ENCODE peak calls at places on chromosomes 16 and 17, in seven cellular contexts. Y is IMR-90, F is mesenchymal stem cell, T is neuronal stem cell, X is H1, K is H9, J is trophoblast cell. L is an unnamed sample.

GRCh38 chr17:69606142-69606800 is 191.8 kb downstream of the MAP2K6 start:
- DNase-seq in Y (no peak), F (no peak), T (no peak), X (no peak), K (no peak), J (no peak), L (no peak)

GRCh38 chr17:9402590-9403199 is 172.9 kb downstream of the STX8 start:
- DNase-seq in Y (peak), F (peak), T (no peak), X (peak), K (peak), J (peak), L (peak)

GRCh38 chr17:48816774-48817590 is at the start of gene TTLL6:
- DNase-seq in Y (peak), F (peak), T (peak), X (peak), K (peak), J (peak), L (peak)

GRCh38 chr17:35545150-35545549 is 7.7 kb upstream of the SLFN12L start:
- DNase-seq in Y (no peak), F (no peak), T (no peak), X (no peak), K (no peak), J (no peak), L (no peak)

GRCh38 chr16:8908779-8909468 is 26.8 kb downstream of the LITAFD start:
- DNase-seq in Y (no peak), F (peak), T (no peak), X (no peak), K (no peak), J (no peak), L (no peak)

GRCh38 chr16:85250609-85251223 is 138.4 kb upstream of the CIBAR2 start:
- DNase-seq in Y (no peak), F (no peak), T (no peak), X (no peak), K (no peak), J (no peak), L (no peak)

GRCh38 chr16:53054670-53055485 is at the start of gene CHD9:
- DNase-seq in Y (peak), F (peak), T (peak), X (no peak), K (peak), J (peak), L (peak)

GRCh38 chr17:10790491-10791401 is 13.2 kb downstream of the TMEM238L start:
- DNase-seq in Y (no peak), F (no peak), T (no peak), X (no peak), K (no peak), J (peak), L (peak)

GRCh38 chr16:17366299-17366961 is 104.3 kb downstream of the XYLT1 start:
- DNase-seq in Y (no peak), F (no peak), T (no peak), X (no peak), K (no peak), J (no peak), L (no peak)

GRCh38 chr16:76970087-76970744 is 220.8 kb upstream of the MON1B start:
- DNase-seq in Y (no peak), F (no peak), T (no peak), X (no peak), K (no peak), J (peak), L (peak)

GRCh38 chr17:75078097-75079022 is 9.4 kb upstream of the SLC16A5 start:
- DNase-seq in Y (peak), F (peak), T (no peak), X (no peak), K (peak), J (peak), L (no peak)

GRCh38 chr16:55328611-55329569 is 4.9 kb downstream of the IRX6 start:
- DNase-seq in Y (no peak), F (no peak), T (no peak), X (no peak), K (peak), J (no peak), L (peak)

GRCh38 chr16:19655242-19655777 is 62.7 kb downstream of the KNOP1 start:
- DNase-seq in Y (no peak), F (no peak), T (no peak), X (no peak), K (no peak), J (no peak), L (no peak)

GRCh38 chr17:43962479-43962878 is 8.7 kb upstream of the PYY start:
- DNase-seq in Y (no peak), F (no peak), T (no peak), X (no peak), K (no peak), J (no peak), L (no peak)

GRCh38 chr17:57911834-57912673 is 43.2 kb downstream of the CUEDC1 start:
- DNase-seq in Y (no peak), F (no peak), T (peak), X (no peak), K (peak), J (no peak), L (no peak)

GRCh38 chr16:4942481-4942880 is 5.5 kb upstream of the PPL start:
- DNase-seq in Y (no peak), F (no peak), T (no peak), X (no peak), K (no peak), J (no peak), L (no peak)

GRCh38 chr16:89105599-89106151 is 12.0 kb downstream of the ACSF3 start:
- DNase-seq in Y (no peak), F (no peak), T (no peak), X (no peak), K (no peak), J (no peak), L (no peak)
- H3K4me2 ChIP-seq in Y (no peak), F (no peak), T (no peak), X (no peak), K (no peak), J (no peak), L (no peak)

GRCh38 chr17:4159761-4160160 is 16.8 kb downstream of the CYB5D2 start:
- DNase-seq in Y (no peak), F (no peak), T (no peak), X (no peak), K (no peak), J (no peak), L (no peak)

GRCh38 chr17:4161560-4162221 is 18.7 kb downstream of the CYB5D2 start:
- DNase-seq in Y (no peak), F (no peak), T (no peak), X (no peak), K (no peak), J (peak), L (peak)

GRCh38 chr17:4160294-4160859 is 17.4 kb downstream of the CYB5D2 start:
- DNase-seq in Y (no peak), F (no peak), T (no peak), X (no peak), K (no peak), J (no peak), L (no peak)

GRCh38 chr17:4162366-4162765 is 19.4 kb downstream of the CYB5D2 start:
- DNase-seq in Y (no peak), F (peak), T (no peak), X (no peak), K (no peak), J (no peak), L (no peak)

DNA sequence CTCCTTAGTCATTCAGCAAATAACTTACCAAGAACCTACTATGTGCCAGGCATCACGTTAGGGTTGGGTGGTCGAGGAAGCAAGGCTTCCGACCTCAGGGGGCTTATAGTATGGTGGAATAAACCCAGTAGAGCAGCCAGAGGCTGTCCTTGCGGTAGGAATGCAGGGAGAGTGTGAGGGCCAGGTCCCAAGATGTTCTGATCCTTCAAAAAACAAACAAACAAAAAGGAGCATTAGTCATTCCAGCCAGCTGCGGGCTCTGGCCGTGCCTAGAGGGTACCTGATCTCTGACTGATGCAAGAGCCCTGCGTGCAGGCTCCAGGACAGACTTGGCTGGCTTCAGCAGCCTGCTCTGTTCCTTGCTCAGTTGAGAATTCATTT is 18.2 kb downstream of the CYB5D2 start:
- DNase-seq in Y (peak), F (peak), T (no peak), X (peak), K (peak), J (peak), L (peak)
- H3K18ac ChIP-seq in Y (peak), F (no peak), T (no peak), X (no peak), K (no peak), J (peak), L (no peak)

GRCh38 chr16:74700206-74701040 is at the start of gene MLKL:
- DNase-seq in Y (peak), F (peak), T (no peak), X (no peak), K (peak), J (peak), L (peak)

GRCh38 chr16:74695450-74696422 is 4.9 kb downstream of the MLKL start:
- DNase-seq in Y (peak), F (peak), T (peak), X (peak), K (peak), J (peak), L (peak)

GRCh38 chr16:74698220-74698619 is 2.4 kb downstream of the MLKL start:
- DNase-seq in Y (peak), F (peak), T (no peak), X (no peak), K (no peak), J (no peak), L (no peak)

DNA sequence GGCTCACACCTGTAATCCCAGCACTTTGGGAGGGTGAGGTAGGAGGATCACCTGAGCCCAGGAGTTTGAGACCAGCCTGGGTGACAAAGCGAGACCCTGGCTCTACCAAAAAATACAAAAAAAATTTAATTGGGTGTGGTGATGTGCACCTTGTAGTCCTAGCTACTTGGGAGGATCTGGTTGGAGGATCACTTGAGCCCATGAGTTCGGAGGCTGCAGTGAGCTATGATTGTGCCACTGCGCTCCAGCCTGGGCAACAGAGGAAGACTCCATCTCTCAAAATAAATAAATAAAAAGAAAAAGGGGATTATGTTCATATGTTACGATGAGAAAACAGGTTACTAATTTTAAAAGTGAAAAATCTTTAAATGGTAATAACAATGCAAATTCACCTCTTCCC is 996 bp downstream of the MLKL start:
- DNase-seq in Y (no peak), F (no peak), T (no peak), X (no peak), K (no peak), J (no peak), L (no peak)
- H3K4me2 ChIP-seq in Y (no peak), F (no peak), T (no peak), X (peak), K (no peak), J (no peak), L (no peak)

GRCh38 chr17:41258406-41258805 is 3.2 kb downstream of the KRTAP9-9 start:
- DNase-seq in Y (no peak), F (no peak), T (no peak), X (no peak), K (no peak), J (no peak), L (no peak)
- H3K18ac ChIP-seq in Y (no peak), F (no peak), T (no peak), X (no peak), K (no peak), J (no peak), L (no peak)